ENCODE peak calls at places on chromosomes 12 and 14, in five cellular contexts. W is cardiac fibroblast; Z is EL; L is A549; X is stimulated activated CD8-positive, alpha-beta memory T cell treated with anti-CD3 and anti-CD28 coated beads, Interleukin-2, amount 100 ng/mL, for 1 hour. V is an unnamed sample.

GRCh38 chr14:35878272-35879140 is 52.4 kb downstream of the BRMS1L start:
- DNase-seq in W (peak), Z (peak), L (peak), X (no peak), V (no peak)

GRCh38 chr12:46964496-46965098 is 114.8 kb upstream of the PCED1B start:
- DNase-seq in W (peak), Z (peak), L (no peak), X (no peak), V (peak)

GRCh38 chr12:104439137-104439536 is 17.6 kb upstream of the CHST11 start:
- DNase-seq in W (no peak), Z (no peak), L (no peak), X (no peak), V (no peak)

GRCh38 chr14:73365727-73366126 is 92.6 kb downstream of the NUMB start:
- DNase-seq in W (peak), Z (no peak), L (no peak), X (no peak), V (no peak)

GRCh38 chr12:55780695-55781094 is 36.8 kb downstream of the SARNP start:
- DNase-seq in W (peak), Z (peak), L (no peak), X (no peak), V (no peak)

GRCh38 chr12:76259660-76260389 is 88.4 kb downstream of the BBS10 start:
- DNase-seq in W (peak), Z (peak), L (no peak), X (no peak), V (no peak)

GRCh38 chr12:103011974-103012763 is 54.7 kb downstream of the ASCL1 start:
- DNase-seq in W (no peak), Z (no peak), L (no peak), X (no peak), V (peak)

GRCh38 chr12:67716817-67717216 is 68.3 kb downstream of the DYRK2 start:
- DNase-seq in W (peak), Z (peak), L (no peak), X (no peak), V (no peak)

GRCh38 chr12:107622005-107622404 is 63.6 kb upstream of the PWP1 start:
- DNase-seq in W (peak), Z (peak), L (no peak), X (no peak), V (peak)

GRCh38 chr12:27808831-27809230 is 28.8 kb upstream of the MANSC4 start:
- DNase-seq in W (no peak), Z (no peak), L (no peak), X (no peak), V (no peak)

GRCh38 chr12:14768823-14769405 is 34.4 kb downstream of the WBP11 start:
- DNase-seq in W (peak), Z (peak), L (no peak), X (no peak), V (peak)

GRCh38 chr12:47282206-47282605 is 202.4 kb upstream of the AMIGO2 start:
- DNase-seq in W (peak), Z (peak), L (no peak), X (no peak), V (no peak)

GRCh38 chr14:65016461-65016860 is 29.8 kb downstream of the FNTB start:
- DNase-seq in W (no peak), Z (no peak), L (no peak), X (no peak), V (no peak)

GRCh38 chr12:4489551-4489950 is 43.9 kb upstream of the FGF6 start:
- DNase-seq in W (no peak), Z (no peak), L (no peak), X (no peak), V (no peak)

GRCh38 chr14:87030182-87030581 is 962.8 kb downstream of the GALC start:
- DNase-seq in W (no peak), Z (no peak), L (no peak), X (no peak), V (no peak)

GRCh38 chr12:120065472-120065871 is 51.1 kb downstream of the RAB35 start:
- DNase-seq in W (no peak), Z (no peak), L (no peak), X (no peak), V (no peak)

GRCh38 chr12:85374981-85375380 is 95.0 kb downstream of the ALX1 start:
- DNase-seq in W (no peak), Z (no peak), L (no peak), X (no peak), V (no peak)

GRCh38 chr14:100283984-100284881 is 22.0 kb downstream of the SLC25A29 start:
- DNase-seq in W (no peak), Z (no peak), L (no peak), X (no peak), V (peak)

GRCh38 chr14:102925646-102926045 is 3.2 kb downstream of the AMN start:
- DNase-seq in W (no peak), Z (no peak), L (no peak), X (no peak), V (no peak)

GRCh38 chr14:97366400-97366799 is 569.2 kb downstream of the VRK1 start:
- DNase-seq in W (no peak), Z (no peak), L (no peak), X (no peak), V (peak)

GRCh38 chr12:88931598-88931997 is 351.3 kb upstream of the KITLG start:
- DNase-seq in W (no peak), Z (no peak), L (no peak), X (no peak), V (no peak)

GRCh38 chr12:112900298-112901145 is 6.2 kb upstream of the OAS1 start:
- DNase-seq in W (peak), Z (peak), L (peak), X (peak), V (peak)

GRCh38 chr14:79542121-79542520 is 669.2 kb downstream of the DIO2 start:
- DNase-seq in W (peak), Z (peak), L (no peak), X (no peak), V (no peak)

GRCh38 chr12:119245904-119246494 is 67.3 kb downstream of the HSPB8 start:
- DNase-seq in W (no peak), Z (no peak), L (no peak), X (no peak), V (no peak)

GRCh38 chr12:6708968-6709394 is 8.4 kb upstream of the PIANP start:
- DNase-seq in W (no peak), Z (no peak), L (no peak), X (no peak), V (no peak)

GRCh38 chr14:104424406-104425072 is 155.0 kb upstream of the C14orf180 start:
- DNase-seq in W (no peak), Z (no peak), L (no peak), X (no peak), V (no peak)

GRCh38 chr12:89411846-89412245 is 59.5 kb upstream of the DUSP6 start:
- DNase-seq in W (no peak), Z (no peak), L (no peak), X (no peak), V (no peak)

GRCh38 chr12:14843425-14843887 is at the start of gene ART4:
- DNase-seq in W (no peak), Z (no peak), L (no peak), X (no peak), V (no peak)

GRCh38 chr12:48961331-48961730 is 4.0 kb upstream of the ARF3 start:
- DNase-seq in W (no peak), Z (peak), L (no peak), X (no peak), V (no peak)

GRCh38 chr12:11553871-11554533 is 95.5 kb upstream of the ETV6 start:
- DNase-seq in W (peak), Z (peak), L (peak), X (no peak), V (peak)

GRCh38 chr12:53676715-53677611 is 1.1 kb upstream of the ATP5MC2 start:
- DNase-seq in W (peak), Z (peak), L (no peak), X (no peak), V (peak)

GRCh38 chr12:46148706-46149463 is 120.0 kb downstream of the SLC38A1 start:
- DNase-seq in W (no peak), Z (no peak), L (no peak), X (no peak), V (no peak)

GRCh38 chr12:127898616-127899015 is 368.4 kb upstream of the TMEM132C start:
- DNase-seq in W (no peak), Z (no peak), L (no peak), X (no peak), V (no peak)

GRCh38 chr14:98940693-98941437 is 331.1 kb downstream of the BCL11B start:
- DNase-seq in W (no peak), Z (no peak), L (no peak), X (no peak), V (no peak)